ENCODE peak calls at places on chromosomes 13 and 19, in four cellular contexts. W is C1 segment of cervical spinal cord, Q is GOT3, I is heart left ventricle. B is an unnamed sample.

GRCh38 chr19:36128392-36128736 is 11.5 kb upstream of the CAPNS1 start:
- DNase-seq in I (no peak), W (no peak), Q (no peak), B (no peak)

GRCh38 chr19:39112338-39112890 is 13.2 kb upstream of the PAK4 start:
- DNase-seq in I (no peak), W (no peak), Q (peak), B (no peak)

GRCh38 chr19:54245936-54246335 is 3.3 kb upstream of the LILRA6 start:
- DNase-seq in I (no peak), W (no peak), Q (no peak), B (no peak)

GRCh38 chr13:113150545-113151365 is 7.7 kb upstream of the PROZ start:
- DNase-seq in Q (no peak), W (no peak), I (no peak), B (no peak)

GRCh38 chr19:42150940-42151339 is 18.7 kb upstream of the POU2F2 start:
- DNase-seq in I (no peak), Q (no peak), W (no peak), B (no peak)

GRCh38 chr19:47157455-47158321 is 27.1 kb downstream of the SAE1 start:
- DNase-seq in I (peak), W (no peak), Q (no peak), B (peak)

GRCh38 chr13:99028890-99029289 is 51.0 kb upstream of the DOCK9 start:
- DNase-seq in I (no peak), W (no peak), Q (no peak), B (no peak)

GRCh38 chr13:57557979-57558529 is 73.5 kb upstream of the PCDH17 start:
- DNase-seq in I (no peak), W (no peak), Q (no peak), B (peak)

GRCh38 chr13:76667551-76667950 is 218.7 kb downstream of the KCTD12 start:
- DNase-seq in W (no peak), I (no peak), Q (no peak), B (peak)

GRCh38 chr13:19586904-19587634 is 25.7 kb upstream of the TPTE2 start:
- DNase-seq in Q (no peak), W (no peak), I (no peak), B (no peak)

GRCh38 chr13:111304603-111305289 is 15.7 kb upstream of the TEX29 start:
- DNase-seq in Q (no peak), W (no peak), I (no peak), B (no peak)

GRCh38 chr13:30810261-30810701 is 74.9 kb downstream of the ALOX5AP start:
- DNase-seq in I (no peak), Q (no peak), W (no peak), B (no peak)

GRCh38 chr13:106497079-106497478 is 38.4 kb downstream of the EFNB2 start:
- DNase-seq in W (no peak), I (no peak), Q (no peak), B (no peak)

GRCh38 chr19:2726904-2727639 is 5.9 kb upstream of the DIRAS1 start:
- DNase-seq in I (no peak), W (no peak), Q (no peak), B (no peak)

GRCh38 chr13:40096357-40096911 is 441.0 kb downstream of the COG6 start:
- DNase-seq in I (no peak), W (no peak), Q (no peak), B (no peak)

GRCh38 chr19:4064551-4065260 is 2.0 kb downstream of the ZBTB7A start:
- DNase-seq in I (peak), Q (no peak), W (peak), B (peak)

GRCh38 chr19:43534811-43535761 is 2.1 kb downstream of the ZNF575 start:
- DNase-seq in W (peak), Q (no peak), I (peak), B (peak)

GRCh38 chr13:51502206-51502651 is 49.4 kb upstream of the INTS6 start:
- DNase-seq in Q (no peak), I (no peak), W (no peak), B (no peak)

GRCh38 chr13:22077205-22077683 is 406.4 kb downstream of the FGF9 start:
- DNase-seq in I (no peak), W (no peak), Q (no peak), B (no peak)

GRCh38 chr13:78997902-78998654 is 339.1 kb upstream of the OBI1 start:
- DNase-seq in Q (no peak), I (no peak), W (no peak), B (no peak)

GRCh38 chr13:99989376-99990044 is 7.9 kb downstream of the ZIC2 start:
- DNase-seq in Q (no peak), W (no peak), I (no peak), B (no peak)

GRCh38 chr13:44487989-44488388 is 88.1 kb downstream of the TSC22D1 start:
- DNase-seq in W (no peak), I (no peak), Q (no peak), B (no peak)

GRCh38 chr19:4183967-4184717 is 1.7 kb downstream of the ANKRD24 start:
- DNase-seq in W (no peak), I (no peak), Q (no peak), B (no peak)

GRCh38 chr13:114067886-114068722 is 64.3 kb downstream of the RASA3 start:
- DNase-seq in I (peak), Q (no peak), W (no peak), B (peak)

GRCh38 chr13:45393941-45394570 is 24.1 kb downstream of the SLC25A30 start:
- DNase-seq in Q (no peak), I (peak), W (no peak), B (peak)